ENCODE peak calls at places on chromosomes 11 and 22, in ten cellular contexts. F, C, N, O, Q, P, D, H, Y and V are unnamed samples.
A peak's percentile ranks its signal among the peaks of the same experiment; 100 is the strongest.

GRCh38 chr11:17703951-17704350 is 15.4 kb upstream of the MYOD1 start:
- DNase-seq in F (no peak), C (no peak), N (no peak), O (peak; percentile 69), Q (no peak), P (no peak), D (no peak), H (peak; percentile 13), Y (no peak), V (no peak)

GRCh38 chr11:102115557-102115956 is 5.3 kb downstream of the YAP1 start:
- DNase-seq in F (peak; percentile 54), C (no peak), N (peak; percentile 96), O (no peak), Q (no peak), P (no peak), D (peak; percentile 9), H (no peak), Y (no peak), V (no peak)

GRCh38 chr11:125378083-125378482 is 118.0 kb downstream of the FEZ1 start:
- DNase-seq in F (no peak), C (no peak), N (no peak), O (no peak), Q (no peak), P (no peak), D (no peak), H (no peak), Y (no peak), V (peak; percentile 37)

GRCh38 chr11:110565344-110565684 is 135.6 kb downstream of the FDX1 start:
- DNase-seq in F (no peak), C (no peak), N (peak; percentile 18), O (peak; percentile 16), Q (no peak), P (no peak), D (no peak), H (no peak), Y (no peak), V (no peak)

GRCh38 chr22:50186789-50187523 is 1.2 kb downstream of the TRABD start:
- DNase-seq in F (no peak), C (no peak), N (no peak), O (no peak), Q (no peak), P (no peak), D (peak; percentile 78), H (no peak), Y (peak; percentile 51), V (peak; percentile 88)

GRCh38 chr11:82978422-82979099 is 77.0 kb downstream of the DDIAS start:
- DNase-seq in F (no peak), C (no peak), N (peak; percentile 30), O (no peak), Q (no peak), P (no peak), D (no peak), H (no peak), Y (no peak), V (no peak)

GRCh38 chr11:4180441-4181183 is 86.0 kb downstream of the RRM1 start:
- DNase-seq in F (no peak), C (no peak), N (no peak), O (no peak), Q (no peak), P (no peak), D (no peak), H (no peak), Y (no peak), V (no peak)

GRCh38 chr11:117621226-117621625 is 175.8 kb downstream of the DSCAML1 start:
- DNase-seq in F (no peak), C (no peak), N (no peak), O (peak; percentile 8), Q (no peak), P (no peak), D (no peak), H (peak; percentile 15), Y (no peak), V (no peak)

GRCh38 chr11:102316505-102316904 is 779 bp upstream of the BIRC3 start:
- DNase-seq in F (no peak), C (no peak), N (no peak), O (no peak), Q (no peak), P (no peak), D (no peak), H (no peak), Y (no peak), V (no peak)

GRCh38 chr11:18836415-18836814 is 44.8 kb upstream of the PTPN5 start:
- DNase-seq in F (no peak), C (no peak), N (no peak), O (no peak), Q (no peak), P (no peak), D (no peak), H (no peak), Y (no peak), V (no peak)

DNA sequence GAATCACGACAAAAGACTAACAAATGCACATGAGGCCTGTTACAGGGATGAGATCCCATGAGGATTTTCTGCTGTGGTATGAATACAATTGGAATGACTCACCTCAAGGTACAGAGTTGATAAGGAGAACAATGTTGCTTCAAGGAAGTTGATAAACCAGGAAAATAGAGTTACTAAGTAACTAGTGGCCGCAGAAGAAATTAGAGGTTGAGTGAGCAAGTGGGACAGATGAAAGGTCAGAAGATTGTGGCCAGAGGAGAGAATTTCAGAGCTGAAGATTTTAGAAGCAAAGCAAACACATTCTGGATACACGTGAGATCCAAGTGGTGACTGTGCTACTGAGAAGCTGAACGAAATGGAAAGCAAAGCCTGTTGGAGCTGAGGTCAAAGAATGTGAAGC is 67.8 kb downstream of the CYB5R2 start:
- DNase-seq in F (no peak), C (no peak), N (peak; percentile 74), O (peak; percentile 47), Q (no peak), P (no peak), D (no peak), H (peak; percentile 98), Y (peak; percentile 48), V (no peak)
- H3K27ac ChIP-seq in F (no peak overlapping the region), C (no peak overlapping the region), N (peak overlapping the region; percentile 38), O (peak overlapping the region; percentile 39), Q (no peak overlapping the region), P (no peak overlapping the region), D (peak overlapping the region; percentile 81), H (peak overlapping the region; percentile 85), Y (peak overlapping the region; percentile 91), V (no peak overlapping the region)

GRCh38 chr11:65440831-65441499 is 18.4 kb downstream of the NEAT1 start:
- DNase-seq in F (peak; percentile 17), C (no peak), N (no peak), O (no peak), Q (peak; percentile 66), P (peak; percentile 38), D (no peak), H (peak; percentile 48), Y (no peak), V (peak; percentile 71)

GRCh38 chr11:65436412-65437032 is 13.9 kb downstream of the NEAT1 start:
- DNase-seq in F (peak; percentile 29), C (no peak), N (no peak), O (no peak), Q (peak; percentile 62), P (peak; percentile 59), D (peak; percentile 19), H (peak; percentile 37), Y (peak; percentile 24), V (no peak)

GRCh38 chr11:65437436-65438227 is 15.0 kb downstream of the NEAT1 start:
- DNase-seq in F (peak; percentile 33), C (no peak), N (no peak), O (no peak), Q (peak; percentile 66), P (peak; percentile 54), D (peak; percentile 10), H (peak; percentile 38), Y (peak; percentile 26), V (no peak)

GRCh38 chr11:65438257-65439151 is 15.9 kb downstream of the NEAT1 start:
- DNase-seq in F (no peak), C (no peak), N (no peak), O (no peak), Q (peak; percentile 29), P (no peak), D (no peak), H (peak; percentile 29), Y (no peak), V (no peak)

DNA sequence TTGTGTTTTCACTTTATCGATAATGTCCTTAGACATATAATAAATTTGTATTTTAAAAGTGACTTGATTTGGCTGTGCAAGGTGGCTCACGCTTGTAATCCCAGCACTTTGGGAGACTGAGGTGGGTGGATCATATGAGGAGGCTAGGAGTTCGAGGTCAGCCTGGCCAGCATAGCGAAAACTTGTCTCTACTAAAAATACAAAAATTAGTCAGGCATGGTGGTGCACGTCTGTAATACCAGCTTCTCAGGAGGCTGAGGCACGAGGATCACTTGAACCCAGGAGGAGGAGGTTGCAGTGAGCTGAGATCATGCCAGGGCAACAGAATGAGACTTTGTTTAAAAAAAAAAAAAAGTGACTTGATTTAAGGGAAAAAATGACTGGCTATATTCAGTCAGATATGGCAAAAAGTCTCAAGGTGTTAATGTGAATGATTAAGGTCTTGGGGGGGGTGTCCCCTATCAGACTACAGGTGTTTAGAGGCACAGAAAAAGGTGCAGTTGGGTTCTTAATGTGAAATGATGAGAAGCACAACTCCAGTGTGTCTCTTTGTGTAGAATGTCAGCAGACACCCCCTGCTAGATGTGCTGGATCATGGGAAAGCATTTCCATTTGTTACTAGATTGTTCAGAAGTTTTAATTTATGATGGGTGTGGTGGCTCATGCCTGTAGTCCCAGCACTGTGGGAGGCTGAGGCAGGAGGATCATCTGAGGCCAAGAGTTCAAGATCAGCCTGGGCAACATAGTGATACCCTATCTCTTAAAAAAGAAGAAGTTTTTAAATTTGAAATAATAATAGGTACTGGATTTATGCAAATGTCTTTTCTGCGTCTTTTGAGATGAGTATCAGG is 17.0 kb downstream of the NEAT1 start:
- DNase-seq in F (no peak), C (no peak), N (no peak), O (no peak), Q (peak; percentile 62), P (peak; percentile 51), D (no peak), H (peak; percentile 32), Y (peak; percentile 24), V (no peak)
- TF ChIP-seq POLR2AphosphoS5 in F (no peak), C (no peak), N (peak; percentile 7), O (no peak), Q (peak; percentile 46), P (peak; percentile 25), D (peak; percentile 46), H (no peak), Y (peak; percentile 8), V (peak; percentile 65)

DNA sequence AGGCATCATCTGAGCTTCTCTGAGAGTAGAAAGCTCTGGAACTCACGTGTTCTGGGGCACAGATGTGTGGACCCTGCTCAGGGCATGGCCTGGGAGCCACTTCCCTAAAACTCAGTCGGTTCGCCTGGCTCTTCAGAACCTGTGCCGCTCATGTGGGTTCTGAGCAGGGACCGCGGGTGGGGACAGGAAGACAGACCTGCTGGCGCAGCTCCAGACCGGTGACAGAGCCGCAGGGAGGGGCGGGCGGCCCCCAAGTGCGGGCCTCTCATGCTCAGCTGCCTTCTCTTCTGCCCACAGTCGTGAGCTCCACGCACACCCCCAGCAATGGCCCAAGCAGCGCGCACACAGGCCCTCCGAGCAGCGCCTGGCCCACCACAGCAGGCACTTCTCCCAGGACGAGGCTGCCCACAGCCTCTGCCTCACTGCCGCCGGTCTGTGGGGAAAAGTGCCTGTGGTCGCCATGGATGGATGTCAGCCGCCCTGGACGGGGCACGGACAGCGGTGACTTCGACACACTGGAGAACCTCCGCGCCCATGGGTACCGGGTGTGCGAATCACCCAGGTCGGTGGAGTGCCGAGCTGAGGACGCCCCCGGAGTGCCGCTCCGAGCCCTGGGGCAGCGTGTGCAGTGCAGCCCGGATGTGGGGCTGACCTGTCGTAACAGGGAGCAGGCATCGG is 24.2 kb downstream of the MUC5AC start:
- DNase-seq in F (no peak), C (no peak), N (no peak), O (no peak), Q (no peak), P (no peak), D (no peak), H (no peak), Y (no peak), V (no peak)
- H3K9me3 ChIP-seq in F (no peaks in the 10 kb centered on the region), C (no peaks in the 10 kb centered on the region), N (no peaks in the 10 kb centered on the region), O (no peaks in the 10 kb centered on the region), Q (no peaks in the 10 kb centered on the region), P (no peaks in the 10 kb centered on the region), D (no peaks in the 10 kb centered on the region), H (no peaks in the 10 kb centered on the region), Y (no peaks in the 10 kb centered on the region), V (no peaks in the 10 kb centered on the region)

GRCh38 chr11:119713361-119714040 is 15.5 kb downstream of the NECTIN1 start:
- DNase-seq in F (no peak), C (no peak), N (peak; percentile 73), O (no peak), Q (no peak), P (no peak), D (no peak), H (no peak), Y (no peak), V (no peak)
- H3K27ac ChIP-seq in F (no peak overlapping the region), C (no peak overlapping the region), N (peak overlapping the region; percentile 59), O (no peak overlapping the region), Q (no peak overlapping the region), P (peak overlapping the region; percentile 44), D (no peak overlapping the region), H (no peak overlapping the region), Y (peak overlapping the region; percentile 46), V (no peak overlapping the region)